ENCODE peak calls at places on chromosomes 1 and 21, in eight cellular contexts. R is GM12891; F is CD8-positive, alpha-beta memory T cell; Z is stimulated activated CD4-positive, alpha-beta T cell treated with anti-CD3 and anti-CD28 coated beads, Interleukin-1b, Interleukin-23, amount 100 ng/mL, for 24 hours; E is GM20000; M is EH; W is astrocyte of the cerebellum; O is RCC 7860. V is an unnamed sample.

GRCh38 chr1:202639500-202639899 is 70.8 kb downstream of the SYT2 start:
- DNase-seq in R (no peak), F (no peak), Z (no peak), E (no peak), M (peak; percentile 85), W (no peak), O (no peak), V (no peak)

GRCh38 chr1:245183429-245183828 is 28.6 kb downstream of the KIF26B start:
- DNase-seq in R (no peak), F (no peak), Z (no peak), E (no peak), M (no peak), W (no peak), O (no peak), V (no peak)

GRCh38 chr1:27071049-27071416 is 58.4 kb upstream of the TENT5B start:
- DNase-seq in R (no peak), F (no peak), Z (no peak), E (no peak), M (peak; percentile 63), W (no peak), O (no peak), V (no peak)

GRCh38 chr1:206117151-206117948 is at the start of gene AVPR1B:
- DNase-seq in R (peak; percentile 29), F (no peak), Z (no peak), E (no peak), M (peak; percentile 54), W (no peak), O (no peak), V (no peak)

GRCh38 chr21:40356644-40357043 is 489.4 kb downstream of the PCP4 start:
- DNase-seq in R (no peak), F (no peak), Z (no peak), E (no peak), M (no peak), W (no peak), O (no peak), V (no peak)

GRCh38 chr1:181090653-181091126 is 2.2 kb downstream of the IER5 start:
- DNase-seq in R (no peak), F (peak; percentile 21), Z (no peak), E (no peak), M (no peak), W (no peak), O (no peak), V (no peak)

GRCh38 chr1:205274041-205274691 is 46.4 kb downstream of the TMCC2 start:
- DNase-seq in R (no peak), F (no peak), Z (no peak), E (no peak), M (no peak), W (no peak), O (peak; percentile 73), V (no peak)

GRCh38 chr1:95017775-95018174 is 55.0 kb downstream of the ALG14 start:
- DNase-seq in R (no peak), F (no peak), Z (no peak), E (no peak), M (no peak), W (no peak), O (no peak), V (no peak)

GRCh38 chr21:33059319-33059894 is 10.5 kb upstream of the OLIG1 start:
- DNase-seq in R (no peak), F (no peak), Z (no peak), E (no peak), M (no peak), W (no peak), O (no peak), V (no peak)

GRCh38 chr1:156704930-156705320 is 458 bp downstream of the CRABP2 start:
- DNase-seq in R (no peak), F (peak; percentile 13), Z (no peak), E (no peak), M (peak; percentile 74), W (no peak), O (peak; percentile 71), V (no peak)

GRCh38 chr1:229070168-229070567 is 200.7 kb upstream of the RAB4A start:
- DNase-seq in R (no peak), F (no peak), Z (no peak), E (no peak), M (peak; percentile 83), W (peak; percentile 12), O (peak; percentile 48), V (no peak)